ENCODE peak calls at places on chromosome 4, in ten cellular contexts. Q is tibial nerve, M is stomach, N is right lobe of liver, D is uterus, F is suprapubic skin, H is adrenal gland, L is endothelial cell of umbilical vein, V is breast epithelium, B is spleen. W is an unnamed sample.

GRCh38 chr4:74030285-74030684 is 8.2 kb downstream of the CXCL3 start:
- DNase-seq in Q (no peak), M (no peak), N (no peak), D (no peak), F (no peak), H (no peak), L (no peak), V (no peak), B (no peak), W (no peak)

GRCh38 chr4:65747386-65747785 is 77.1 kb upstream of the EPHA5 start:
- DNase-seq in Q (no peak), M (no peak), N (no peak), D (no peak), F (no peak), H (no peak), L (peak), V (no peak), B (no peak), W (no peak)

GRCh38 chr4:42750091-42750490 is 93.2 kb upstream of the ATP8A1 start:
- DNase-seq in Q (no peak), M (no peak), N (no peak), D (no peak), F (no peak), H (no peak), L (peak), V (no peak), B (no peak), W (no peak)

GRCh38 chr4:73683033-73683432 is 57.3 kb upstream of the CXCL8 start:
- DNase-seq in Q (no peak), M (no peak), N (no peak), D (no peak), F (no peak), H (no peak), L (no peak), V (no peak), B (no peak), W (no peak)

GRCh38 chr4:100098681-100099080 is 91.6 kb downstream of the DDIT4L start:
- DNase-seq in Q (no peak), M (no peak), N (no peak), D (no peak), F (no peak), H (no peak), L (no peak), V (no peak), B (no peak), W (no peak)

GRCh38 chr4:188971125-188971524 is 831.9 kb downstream of the TRIML1 start:
- DNase-seq in Q (no peak), M (no peak), N (no peak), D (no peak), F (no peak), H (no peak), L (no peak), V (no peak), B (no peak), W (no peak)

GRCh38 chr4:105230287-105230686 is 83.6 kb downstream of the TET2 start:
- DNase-seq in Q (no peak), M (no peak), N (no peak), D (no peak), F (no peak), H (no peak), L (no peak), V (no peak), B (no peak), W (no peak)

GRCh38 chr4:158588777-158589176 is 67.1 kb downstream of the RXFP1 start:
- DNase-seq in Q (no peak), M (no peak), N (no peak), D (no peak), F (no peak), H (no peak), L (no peak), V (no peak), B (no peak), W (no peak)

GRCh38 chr4:21752616-21753015 is 196.0 kb downstream of the KCNIP4 start:
- DNase-seq in Q (no peak), M (no peak), N (no peak), D (no peak), F (no peak), H (no peak), L (no peak), V (no peak), B (no peak), W (no peak)

GRCh38 chr4:51906167-51906647 is 63.3 kb downstream of the DCUN1D4 start:
- DNase-seq in Q (no peak), M (no peak), N (no peak), D (no peak), F (no peak), H (no peak), L (peak), V (no peak), B (no peak), W (no peak)

GRCh38 chr4:83393908-83394307 is 59.3 kb upstream of the HPSE start:
- DNase-seq in Q (no peak), M (no peak), N (no peak), D (no peak), F (no peak), H (no peak), L (no peak), V (no peak), B (no peak), W (no peak)

GRCh38 chr4:138663883-138664282 is 351.7 kb upstream of the NOCT start:
- DNase-seq in Q (no peak), M (no peak), N (no peak), D (no peak), F (no peak), H (no peak), L (no peak), V (no peak), B (no peak), W (no peak)

GRCh38 chr4:113761682-113762060 is at the start of gene CAMK2D:
- DNase-seq in Q (peak), M (peak), N (peak), D (peak), F (peak), H (peak), L (peak), V (peak), B (peak), W (peak)

GRCh38 chr4:176499518-176499917 is 179.8 kb downstream of the SPCS3 start:
- DNase-seq in Q (no peak), M (no peak), N (no peak), D (no peak), F (no peak), H (no peak), L (peak), V (no peak), B (no peak), W (no peak)

GRCh38 chr4:54660591-54660990 is 2.8 kb downstream of the KIT start:
- DNase-seq in Q (no peak), M (no peak), N (no peak), D (no peak), F (no peak), H (no peak), L (no peak), V (no peak), B (no peak), W (no peak)

GRCh38 chr4:124943145-124943889 is 230.8 kb upstream of the ANKRD50 start:
- DNase-seq in Q (no peak), M (no peak), N (no peak), D (no peak), F (no peak), H (no peak), L (no peak), V (no peak), B (no peak), W (no peak)

GRCh38 chr4:138236035-138236434 is 6.1 kb downstream of the SLC7A11 start:
- DNase-seq in Q (no peak), M (no peak), N (no peak), D (no peak), F (no peak), H (no peak), L (no peak), V (no peak), B (no peak), W (no peak)

GRCh38 chr4:17347445-17347844 is 164.4 kb downstream of the QDPR start:
- DNase-seq in Q (peak), M (no peak), N (no peak), D (no peak), F (no peak), H (peak), L (peak), V (no peak), B (no peak), W (no peak)

GRCh38 chr4:151462554-151462953 is 53.6 kb downstream of the FHIP1A start:
- DNase-seq in Q (no peak), M (no peak), N (no peak), D (no peak), F (no peak), H (no peak), L (no peak), V (no peak), B (no peak), W (no peak)

GRCh38 chr4:157898836-157899605 is 273.8 kb downstream of the GASK1B start:
- DNase-seq in Q (no peak), M (no peak), N (no peak), D (no peak), F (no peak), H (no peak), L (peak), V (no peak), B (no peak), W (no peak)

GRCh38 chr4:73277201-73277600 is 18.6 kb upstream of the ANKRD17 start:
- DNase-seq in Q (no peak), M (no peak), N (no peak), D (no peak), F (no peak), H (no peak), L (no peak), V (no peak), B (no peak), W (no peak)

GRCh38 chr4:153432971-153433752 is 33.0 kb upstream of the TMEM131L start:
- DNase-seq in Q (peak), M (peak), N (peak), D (peak), F (peak), H (peak), L (peak), V (peak), B (peak), W (peak)

GRCh38 chr4:61580721-61581377 is 380.7 kb downstream of the ADGRL3 start:
- DNase-seq in Q (no peak), M (no peak), N (no peak), D (no peak), F (no peak), H (no peak), L (no peak), V (no peak), B (no peak), W (no peak)

GRCh38 chr4:183142566-183143545 is 43.8 kb downstream of the WWC2 start:
- DNase-seq in Q (peak), M (peak), N (peak), D (no peak), F (peak), H (peak), L (peak), V (peak), B (no peak), W (peak)

GRCh38 chr4:155773196-155773800 is 14.5 kb downstream of the GUCY1B1 start:
- DNase-seq in Q (no peak), M (no peak), N (no peak), D (no peak), F (no peak), H (no peak), L (no peak), V (no peak), B (no peak), W (peak)

GRCh38 chr4:163505374-163505773 is 10.9 kb downstream of the TMA16 start:
- DNase-seq in Q (no peak), M (no peak), N (no peak), D (no peak), F (no peak), H (no peak), L (no peak), V (no peak), B (no peak), W (no peak)

GRCh38 chr4:26131711-26132110 is 189.1 kb upstream of the RBPJ start:
- DNase-seq in Q (no peak), M (no peak), N (no peak), D (no peak), F (no peak), H (no peak), L (no peak), V (no peak), B (no peak), W (no peak)

GRCh38 chr4:83558059-83558648 is 22.2 kb downstream of the GPAT3 start:
- DNase-seq in Q (no peak), M (no peak), N (no peak), D (no peak), F (no peak), H (no peak), L (no peak), V (no peak), B (no peak), W (no peak)

GRCh38 chr4:185767528-185767927 is 44.5 kb downstream of the SORBS2 start:
- DNase-seq in Q (no peak), M (no peak), N (no peak), D (no peak), F (no peak), H (no peak), L (no peak), V (no peak), B (no peak), W (no peak)

GRCh38 chr4:140756292-140757219 is at the start of gene TBC1D9:
- DNase-seq in Q (peak), M (peak), N (peak), D (peak), F (peak), H (peak), L (peak), V (peak), B (peak), W (peak)
- TF ChIP-seq POLR2A in Q (peak), M (no peak), N (peak), D (peak), F (no peak), H (peak), L (peak), V (peak), B (peak), W (no peak)

GRCh38 chr4:39083164-39083563 is 21.1 kb downstream of the KLHL5 start:
- DNase-seq in Q (no peak), M (no peak), N (no peak), D (no peak), F (no peak), H (no peak), L (peak), V (no peak), B (no peak), W (no peak)

GRCh38 chr4:39085891-39086290 is 23.9 kb downstream of the KLHL5 start:
- DNase-seq in Q (no peak), M (no peak), N (no peak), D (no peak), F (no peak), H (no peak), L (no peak), V (peak), B (no peak), W (no peak)
- H3K27ac ChIP-seq in Q (no peak), M (no peak), N (no peak), D (no peak), F (no peak), H (no peak), L (no peak), V (peak), B (no peak), W (no peak)

DNA sequence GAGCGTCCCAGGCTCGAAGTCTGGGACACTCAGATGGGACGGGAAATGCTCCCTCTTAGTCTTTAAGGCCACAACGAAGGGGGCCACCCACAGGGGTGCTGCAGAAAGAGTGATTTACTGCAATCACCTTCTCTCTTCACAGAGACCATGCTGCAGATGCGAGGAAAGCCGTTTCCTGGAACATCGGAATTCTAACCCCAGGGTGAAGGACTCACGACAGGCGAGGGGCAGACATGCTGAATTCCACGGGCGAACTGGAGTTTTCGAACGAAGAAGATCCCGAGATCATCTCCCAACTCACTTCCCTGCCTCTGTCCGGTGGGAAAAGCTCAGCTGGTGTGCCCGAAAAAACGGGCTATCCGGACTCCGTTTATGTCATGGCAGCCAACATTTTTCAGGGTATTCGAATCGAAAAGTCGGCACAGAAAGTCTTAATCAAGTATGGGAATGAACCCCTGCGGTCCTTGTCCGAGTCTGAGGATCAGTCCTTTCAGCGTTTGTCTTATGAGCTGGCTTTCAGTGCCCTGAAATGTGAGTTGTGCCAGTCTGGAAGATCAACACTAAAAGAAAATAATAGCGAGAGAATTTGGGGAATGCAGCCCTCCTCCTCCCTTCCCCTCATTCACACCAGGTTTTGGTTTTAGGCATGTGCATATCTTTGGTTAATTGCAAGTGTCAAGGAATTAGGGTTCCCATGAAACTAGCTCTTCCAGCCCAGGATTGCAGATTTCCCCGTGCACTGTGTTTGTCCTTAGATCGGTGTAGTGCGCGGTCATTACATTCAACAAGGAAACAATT is 905 bp downstream of the NSUN7 start:
- DNase-seq in Q (no peak), M (no peak), N (no peak), D (no peak), F (no peak), H (peak), L (peak), V (no peak), B (no peak), W (no peak)
- H3K4me3 ChIP-seq in Q (peak), M (peak), N (peak), D (peak), F (peak), H (no peak), L (no peak), V (peak), B (peak), W (peak)

DNA sequence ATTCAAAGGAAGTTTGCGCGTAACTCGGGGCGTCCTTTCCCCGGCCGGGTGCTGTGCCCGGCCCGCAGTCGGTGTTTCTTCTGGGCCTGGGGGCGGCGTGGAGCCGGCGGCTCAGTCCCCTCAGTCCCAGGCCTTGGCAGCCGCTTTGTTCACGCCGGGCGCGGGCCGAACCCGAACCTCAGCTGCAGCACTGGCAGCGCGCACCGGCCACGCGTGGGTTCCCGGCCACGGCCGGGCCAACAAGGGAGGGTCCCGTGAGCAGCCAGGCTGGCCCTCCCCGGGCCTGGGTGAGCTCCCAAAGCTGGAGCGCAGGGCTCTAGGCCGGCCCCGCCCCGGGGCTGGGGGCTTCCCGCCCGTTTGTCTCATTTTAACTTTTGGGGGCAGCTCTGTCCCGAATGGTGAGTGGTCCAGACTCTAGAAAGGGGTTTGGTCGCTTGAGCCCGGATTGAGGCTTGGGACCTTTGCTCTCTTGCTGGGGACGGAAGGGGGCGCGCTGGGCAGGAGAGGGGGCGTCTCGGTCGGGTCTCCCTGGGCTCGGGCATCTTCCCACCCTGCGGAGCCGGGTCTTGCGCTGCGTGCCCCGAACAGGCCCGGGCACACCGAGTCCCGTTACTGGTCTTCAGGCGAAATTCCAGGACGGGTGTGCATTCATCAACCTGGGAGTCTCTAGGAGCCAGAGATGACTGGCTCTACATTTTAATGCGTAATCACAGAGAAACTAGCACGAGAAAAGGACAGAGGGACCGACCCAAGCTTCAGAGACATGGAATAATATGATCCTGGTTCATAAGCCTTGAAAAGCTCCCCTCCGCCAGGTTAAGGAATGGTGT is 177.1 kb downstream of the CBR4 start:
- DNase-seq in Q (peak), M (peak), N (peak), D (peak), F (peak), H (peak), L (peak), V (peak), B (peak), W (peak)
- TF ChIP-seq POLR2A in Q (no peak), M (no peak), N (no peak), D (no peak), F (no peak), H (peak), L (no peak), V (no peak), B (no peak), W (no peak)

DNA sequence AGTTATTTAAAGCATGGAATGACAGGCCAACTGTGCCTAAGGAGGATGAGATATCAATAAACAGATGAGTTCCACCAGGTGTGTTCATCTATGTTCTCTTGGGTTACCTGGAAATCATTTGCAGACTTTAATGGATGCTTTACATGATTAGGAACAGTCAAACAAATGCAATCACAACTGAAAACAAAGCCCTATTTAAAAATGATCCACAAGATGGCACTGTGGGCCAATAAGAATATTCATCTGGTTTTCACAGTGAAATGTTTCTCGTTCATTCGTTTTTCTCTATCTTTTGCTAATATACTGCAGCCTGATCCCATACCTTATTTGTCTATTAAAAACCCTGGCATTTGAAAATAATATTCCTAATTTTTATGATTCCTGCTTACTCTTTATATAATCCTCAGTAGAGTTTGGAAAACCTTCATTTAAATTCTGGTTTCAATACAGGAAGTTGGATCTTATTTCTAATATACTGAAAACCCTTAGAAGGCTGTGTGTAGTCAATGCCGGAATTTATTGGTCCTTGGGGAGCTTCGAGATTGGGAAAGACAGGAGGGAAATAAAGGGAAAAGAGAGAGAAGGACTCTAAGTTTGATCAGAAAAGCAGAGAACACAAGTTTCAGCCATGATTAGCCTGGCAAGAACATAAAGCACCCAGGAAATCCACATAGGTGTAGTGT is 63.7 kb upstream of the TAPT1 start:
- DNase-seq in Q (peak), M (no peak), N (no peak), D (no peak), F (no peak), H (no peak), L (peak), V (no peak), B (no peak), W (no peak)
- H3K27ac ChIP-seq in Q (no peak), M (no peak), N (no peak), D (no peak), F (no peak), H (no peak), L (no peak), V (no peak), B (no peak), W (no peak)

DNA sequence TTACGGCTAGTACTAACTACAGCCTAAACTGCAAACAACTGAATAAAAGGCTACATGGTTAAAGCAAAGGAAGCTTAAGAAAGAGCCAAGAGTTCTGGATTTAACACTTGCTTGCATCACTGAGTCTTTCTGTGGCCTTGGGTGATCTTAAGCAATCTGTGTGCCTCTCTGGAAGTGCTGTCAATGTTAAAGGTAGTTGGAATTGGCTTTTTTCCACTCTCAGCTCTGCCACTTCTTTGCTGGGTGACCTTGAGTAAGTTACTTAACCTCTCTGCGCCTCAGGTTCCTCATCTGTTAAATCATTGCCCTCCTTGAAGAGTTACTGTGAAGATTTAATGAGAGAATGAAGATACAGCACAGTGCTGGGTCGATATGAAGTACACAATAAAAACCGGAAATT is 15.7 kb downstream of the SLC2A9 start:
- DNase-seq in Q (no peak), M (no peak), N (no peak), D (no peak), F (no peak), H (no peak), L (no peak), V (no peak), B (no peak), W (no peak)
- H3K4me3 ChIP-seq in Q (no peak), M (no peak), N (no peak), D (no peak), F (no peak), H (no peak), L (no peak), V (no peak), B (no peak), W (no peak)

W was measured in sigmoid colon.